ENCODE peak calls at places on chromosome 21, in five cellular contexts. R, A, V, Z and P are unnamed samples.

GRCh38 chr21:34126269-34126668 is 52.9 kb downstream of the MRPS6 start:
- DNase-seq in R (no peak), A (no peak), V (peak; percentile 37), Z (no peak), P (no peak)

GRCh38 chr21:33854604-33855003 is 61.0 kb downstream of the ATP5PO start:
- DNase-seq in R (no peak), A (no peak), V (no peak), Z (no peak), P (no peak)

GRCh38 chr21:42855143-42855936 is 24.0 kb downstream of the WDR4 start:
- DNase-seq in R (no peak), A (no peak), V (no peak), Z (no peak), P (no peak)

GRCh38 chr21:16605588-16605987 is 875.8 kb downstream of the USP25 start:
- DNase-seq in R (no peak), A (no peak), V (no peak), Z (no peak), P (no peak)

GRCh38 chr21:39647476-39647875 is 34.7 kb downstream of the B3GALT5 start:
- DNase-seq in R (no peak), A (no peak), V (no peak), Z (no peak), P (no peak)

GRCh38 chr21:30434033-30434631 is 4.1 kb downstream of the KRTAP13-4 start:
- DNase-seq in R (no peak), A (peak; percentile 28), V (no peak), Z (no peak), P (no peak)

GRCh38 chr21:17451364-17451869 is 61.4 kb upstream of the CXADR start:
- DNase-seq in R (no peak), A (no peak), V (no peak), Z (no peak), P (no peak)

GRCh38 chr21:45559216-45560105 is 17.2 kb upstream of the SLC19A1 start:
- DNase-seq in R (peak; percentile 19), A (no peak), V (no peak), Z (peak; percentile 9), P (no peak)

GRCh38 chr21:45588086-45588825 is 46.0 kb upstream of the SLC19A1 start:
- DNase-seq in R (no peak), A (no peak), V (no peak), Z (peak; percentile 4), P (no peak)

GRCh38 chr21:29245104-29245643 is 53.5 kb upstream of the BACH1 start:
- DNase-seq in R (no peak), A (no peak), V (no peak), Z (no peak), P (no peak)

GRCh38 chr21:44701541-44701940 is 4.6 kb downstream of the KRTAP10-12 start:
- DNase-seq in R (no peak), A (no peak), V (no peak), Z (no peak), P (no peak)

GRCh38 chr21:28538987-28539622 is 453.6 kb downstream of the LTN1 start:
- DNase-seq in R (no peak), A (no peak), V (peak; percentile 70), Z (no peak), P (no peak)